ENCODE peak calls at places on chromosome 22, in five cellular contexts. Z, F, J, G and O are unnamed samples. For H3K4me1, the result is how much of the 10 kb centered on the place peaks cover.

GRCh38 chr22:45645526-45646414 is 25.9 kb upstream of the ATXN10 start:
- DNase-seq in Z (peak), F (peak), J (peak), G (peak), O (peak)

GRCh38 chr22:29388759-29389090 is 355 bp upstream of the AP1B1 start:
- DNase-seq in Z (no peak), F (no peak), J (peak), G (no peak), O (no peak)

GRCh38 chr22:25350551-25350971 is 131.1 kb downstream of the CRYBB2 start:
- DNase-seq in Z (no peak), F (no peak), J (no peak), G (no peak), O (no peak)

GRCh38 chr22:26359156-26359555 is 69.9 kb upstream of the ASPHD2 start:
- DNase-seq in Z (no peak), F (no peak), J (no peak), G (no peak), O (no peak)

GRCh38 chr22:50323900-50324299 is 2.9 kb downstream of the DENND6B start:
- DNase-seq in Z (no peak), F (no peak), J (no peak), G (no peak), O (no peak)

GRCh38 chr22:31210830-31211503 is 1.1 kb upstream of the LIMK2 start:
- DNase-seq in Z (no peak), F (no peak), J (no peak), G (peak), O (no peak)

GRCh38 chr22:46561435-46561905 is 24.1 kb upstream of the CELSR1 start:
- DNase-seq in Z (no peak), F (peak), J (peak), G (peak), O (no peak)

GRCh38 chr22:41447435-41448188 is 1.0 kb upstream of the TOB2 start:
- DNase-seq in Z (peak), F (peak), J (peak), G (peak), O (peak)

GRCh38 chr22:28141614-28142013 is 222.6 kb upstream of the PITPNB start:
- DNase-seq in Z (no peak), F (peak), J (no peak), G (no peak), O (peak)

GRCh38 chr22:48060266-48060665 is 1297.8 kb downstream of the TBC1D22A start:
- DNase-seq in Z (no peak), F (no peak), J (no peak), G (no peak), O (no peak)

GRCh38 chr22:44686873-44687600 is 15.0 kb upstream of the PRR5 start:
- DNase-seq in Z (no peak), F (peak), J (no peak), G (no peak), O (peak)

GRCh38 chr22:40853961-40854360 is 2.5 kb downstream of the ST13 start:
- DNase-seq in Z (no peak), F (no peak), J (no peak), G (no peak), O (peak)

GRCh38 chr22:43919106-43919965 is 4.3 kb upstream of the PNPLA3 start:
- DNase-seq in Z (no peak), F (peak), J (peak), G (no peak), O (peak)

GRCh38 chr22:42432818-42433217 is 615 bp upstream of the NFAM1 start:
- DNase-seq in Z (no peak), F (no peak), J (no peak), G (no peak), O (no peak)

GRCh38 chr22:19820880-19821522 is 33.7 kb downstream of the GNB1L start:
- DNase-seq in Z (no peak), F (no peak), J (no peak), G (no peak), O (no peak)

GRCh38 chr22:50713008-50713385 is 25.0 kb upstream of the ACR start:
- DNase-seq in Z (no peak), F (no peak), J (peak), G (peak), O (no peak)

GRCh38 chr22:29359469-29359868 is 28.9 kb downstream of the AP1B1 start:
- DNase-seq in Z (no peak), F (peak), J (no peak), G (peak), O (peak)

GRCh38 chr22:24005201-24005600 is at the start of gene GSTT4:
- DNase-seq in Z (no peak), F (no peak), J (no peak), G (peak), O (no peak)

GRCh38 chr22:19559324-19559811 is 35.2 kb upstream of the CLDN5 start:
- DNase-seq in Z (no peak), F (no peak), J (no peak), G (no peak), O (no peak)

GRCh38 chr22:27531782-27532530 is 269.6 kb downstream of the MN1 start:
- DNase-seq in Z (no peak), F (peak), J (no peak), G (no peak), O (peak)

GRCh38 chr22:30159561-30160353 is 79.5 kb downstream of the HORMAD2 start:
- DNase-seq in Z (no peak), F (peak), J (no peak), G (no peak), O (peak)

GRCh38 chr22:45548441-45548840 is 45.8 kb downstream of the FBLN1 start:
- DNase-seq in Z (no peak), F (no peak), J (no peak), G (no peak), O (no peak)

GRCh38 chr22:48234011-48234410 is 1471.6 kb downstream of the TBC1D22A start:
- DNase-seq in Z (no peak), F (no peak), J (no peak), G (no peak), O (no peak)

GRCh38 chr22:27299181-27300085 is 502.1 kb downstream of the MN1 start:
- DNase-seq in Z (no peak), F (no peak), J (no peak), G (no peak), O (no peak)

GRCh38 chr22:48553119-48553518 is 1274.6 kb downstream of the BRD1 start:
- DNase-seq in Z (no peak), F (no peak), J (peak), G (no peak), O (no peak)

GRCh38 chr22:48754611-48755331 is 1072.9 kb downstream of the BRD1 start:
- DNase-seq in Z (no peak), F (no peak), J (no peak), G (no peak), O (no peak)

GRCh38 chr22:42919199-42919598 is 62.1 kb upstream of the ARFGAP3 start:
- DNase-seq in Z (no peak), F (no peak), J (peak), G (no peak), O (peak)

GRCh38 chr22:39234157-39234793 is 10.5 kb downstream of the PDGFB start:
- DNase-seq in Z (no peak), F (no peak), J (peak), G (peak), O (peak)
- H3K4me1 ChIP-seq in Z (half or more), F (under half), J (under half), G (half or more), O (half or more)

DNA sequence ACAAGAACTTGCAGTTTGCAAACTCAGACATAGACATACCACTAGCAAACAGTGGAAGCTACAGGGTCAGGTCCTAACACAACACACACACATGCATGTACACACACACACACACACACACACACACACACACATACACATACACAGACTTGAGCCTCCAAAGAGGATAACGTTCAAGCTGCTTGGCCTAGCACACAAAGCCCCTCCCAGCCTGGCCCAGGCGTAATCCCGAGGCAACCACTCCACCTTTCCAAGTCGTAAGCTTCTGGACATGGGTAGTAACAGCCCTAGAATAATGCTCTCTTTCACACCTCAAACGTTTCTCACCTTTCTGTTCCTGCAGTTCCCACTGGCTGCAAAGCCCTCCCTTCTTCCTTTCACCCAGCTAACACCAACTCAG is 88.6 kb downstream of the LARGE1 start:
- DNase-seq in Z (no peak), F (no peak), J (no peak), G (no peak), O (no peak)
- H3K4me1 ChIP-seq in Z (under half), F (under half), J (under half), G (half or more), O (under half)

DNA sequence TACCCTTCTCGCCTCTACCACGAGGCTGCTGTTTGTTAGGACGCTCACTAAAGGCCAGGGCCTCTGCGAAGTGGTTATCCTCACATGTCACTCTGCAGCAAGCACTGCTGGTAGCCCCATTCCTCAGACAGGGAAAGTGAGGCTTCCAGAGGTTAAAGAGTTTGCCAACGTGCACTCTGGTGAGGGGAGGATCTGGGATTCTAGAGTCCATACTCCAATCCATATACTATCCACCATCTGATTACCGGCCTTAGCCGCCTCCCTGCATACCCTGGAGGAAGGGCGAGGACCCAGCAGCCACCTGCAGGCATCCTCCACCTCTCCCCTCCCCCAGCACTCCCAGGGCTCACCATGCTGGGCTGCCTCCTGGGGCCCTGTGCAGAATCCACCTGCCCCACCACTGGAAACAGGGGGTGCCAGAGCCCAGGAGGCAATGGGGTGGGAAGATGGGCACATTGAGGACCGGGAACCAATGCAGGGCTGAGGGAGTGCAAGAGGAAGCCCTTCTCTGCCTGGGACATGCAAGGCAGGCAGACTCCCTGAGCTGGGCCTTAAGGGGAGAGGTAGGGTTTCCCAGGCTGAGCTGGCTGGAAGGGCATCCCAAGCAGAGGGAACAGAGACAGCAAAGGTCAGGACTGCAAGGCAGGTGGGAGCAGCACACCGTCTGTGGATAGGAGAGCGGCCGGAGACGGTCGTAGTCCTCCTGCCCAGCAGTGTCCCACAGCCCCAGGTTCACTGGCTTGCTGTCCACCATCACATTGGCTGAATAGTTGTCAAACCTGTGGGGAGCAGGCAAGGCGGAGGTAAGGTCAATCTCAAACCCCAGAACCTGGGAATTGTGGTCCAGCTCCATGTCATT is 11.7 kb downstream of the RAC2 start:
- DNase-seq in Z (no peak), F (no peak), J (no peak), G (no peak), O (no peak)
- H3K4me1 ChIP-seq in Z (under half), F (under half), J (under half), G (under half), O (under half)

DNA sequence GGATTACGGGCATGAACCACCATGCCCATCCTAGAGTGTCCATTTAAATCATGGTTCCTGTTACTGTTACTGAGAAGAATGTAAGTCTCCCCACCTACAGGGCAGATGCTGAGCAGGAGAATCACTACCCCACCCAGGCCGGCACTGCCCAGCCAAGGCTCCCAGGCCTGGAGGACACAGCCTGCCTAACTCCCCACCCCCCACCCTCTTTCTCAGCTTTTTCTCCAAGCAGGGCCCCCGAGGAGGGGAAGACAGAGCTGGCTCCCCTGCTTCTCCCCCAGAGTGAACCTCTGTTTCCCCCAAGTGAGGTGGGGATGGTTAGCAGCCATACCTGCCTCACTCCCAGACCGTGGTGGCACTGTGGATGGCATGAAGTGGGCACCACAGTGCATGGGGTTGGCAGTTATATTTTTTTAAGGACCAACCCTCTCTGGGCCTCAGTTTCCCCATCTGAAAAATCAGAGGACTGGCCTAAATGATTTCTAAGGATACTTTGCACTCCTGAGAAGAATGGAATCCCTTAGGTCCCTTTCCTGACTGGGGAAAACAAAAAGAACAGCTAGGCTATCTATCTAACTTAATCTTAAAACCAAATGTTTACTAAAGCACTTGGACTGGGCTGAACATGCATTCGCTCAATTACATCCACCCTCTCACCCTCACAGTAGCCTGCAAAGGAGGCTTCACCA is 5.0 kb downstream of the CBX7 start:
- DNase-seq in Z (peak), F (no peak), J (no peak), G (no peak), O (no peak)
- H3K4me1 ChIP-seq in Z (half or more), F (under half), J (under half), G (half or more), O (under half)

DNA sequence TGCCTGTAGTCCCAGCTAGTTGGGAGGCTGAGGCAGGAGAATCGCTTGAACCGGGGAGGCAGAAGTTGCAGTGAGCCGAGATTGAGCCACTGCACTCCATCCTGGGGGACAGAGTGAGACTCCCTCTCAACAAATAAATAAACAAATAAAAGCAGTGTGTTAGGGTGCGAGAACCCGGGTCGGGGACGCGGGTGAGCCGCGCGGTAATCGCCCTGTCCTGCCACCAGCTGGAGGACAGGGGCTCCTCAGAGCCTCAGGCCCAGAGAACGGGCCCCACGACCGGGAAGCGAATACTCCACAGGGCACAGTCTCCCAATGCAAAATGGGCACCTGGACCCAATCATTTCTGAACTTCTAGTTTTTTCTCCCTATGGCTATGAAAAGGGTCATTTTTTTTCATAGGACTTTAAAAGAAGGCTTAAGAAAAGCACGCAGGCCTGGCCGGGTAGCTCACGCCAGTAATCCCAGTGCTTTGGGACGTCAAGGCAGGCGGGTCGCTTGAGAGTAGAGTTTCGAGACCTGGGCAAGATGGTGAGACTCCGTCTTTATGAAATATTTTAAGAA is 744 bp upstream of the MCM5 start:
- DNase-seq in Z (no peak), F (no peak), J (no peak), G (no peak), O (no peak)
- H3K4me1 ChIP-seq in Z (under half), F (under half), J (under half), G (under half), O (under half)